ENCODE peak calls at places on chromosome 15, in ten cellular contexts. A is endothelial cell, E is HT1080, S is ovary, Z is lower leg skin, M is DMS153, L is astrocyte of the spinal cord, W is NCI-H2171, J is neuronal stem cell, U is mesothelial cell of epicardium. V is an unnamed sample.

GRCh38 chr15:77013786-77014136 is 18.8 kb downstream of the PSTPIP1 start:
- DNase-seq in M (no peak), L (no peak), W (no peak), E (no peak), S (no peak), Z (no peak), J (no peak), A (no peak), U (no peak), V (no peak)

GRCh38 chr15:72488558-72488957 is 14.4 kb downstream of the ARIH1 start:
- DNase-seq in U (no peak), W (no peak), M (no peak), S (no peak), J (no peak), L (no peak), A (no peak), Z (no peak), E (no peak), V (no peak)

GRCh38 chr15:25054329-25054728 is 99.5 kb downstream of the SNRPN start:
- DNase-seq in U (no peak), A (no peak), S (no peak), J (no peak), E (no peak), M (no peak), L (no peak), Z (peak), W (no peak), V (no peak)

GRCh38 chr15:48058371-48058770 is 62.4 kb upstream of the SLC24A5 start:
- DNase-seq in A (no peak), J (no peak), W (no peak), L (no peak), U (no peak), Z (no peak), M (no peak), E (no peak), S (no peak), V (no peak)

GRCh38 chr15:99315636-99316035 is 64.4 kb downstream of the LRRC28 start:
- DNase-seq in W (no peak), A (no peak), M (no peak), Z (no peak), L (no peak), S (no peak), U (no peak), J (no peak), E (peak), V (no peak)

GRCh38 chr15:73357999-73358665 is 10.6 kb downstream of the HCN4 start:
- DNase-seq in A (no peak), Z (no peak), L (no peak), E (no peak), W (no peak), M (no peak), J (no peak), S (no peak), U (no peak), V (no peak)

GRCh38 chr15:25832158-25832557 is 31.0 kb downstream of the ATP10A start:
- DNase-seq in S (no peak), W (no peak), E (no peak), J (no peak), A (no peak), L (peak), M (no peak), U (no peak), Z (no peak), V (no peak)

GRCh38 chr15:99696096-99696495 is 37.1 kb downstream of the LYSMD4 start:
- DNase-seq in A (no peak), S (no peak), Z (no peak), W (no peak), M (no peak), U (no peak), J (no peak), L (no peak), E (no peak), V (no peak)

GRCh38 chr15:96948981-96949380 is 618.5 kb downstream of the NR2F2 start:
- DNase-seq in S (no peak), U (no peak), L (no peak), M (no peak), Z (no peak), A (no peak), E (no peak), W (no peak), J (no peak), V (no peak)

GRCh38 chr15:69751147-69751546 is 298.5 kb downstream of the RPLP1 start:
- DNase-seq in L (no peak), M (no peak), E (no peak), S (no peak), W (no peak), U (no peak), J (no peak), A (no peak), Z (no peak), V (no peak)

GRCh38 chr15:99371180-99372103 is 120.2 kb downstream of the LRRC28 start:
- DNase-seq in E (no peak), J (no peak), L (no peak), S (no peak), M (no peak), W (no peak), A (no peak), Z (no peak), U (no peak), V (no peak)

GRCh38 chr15:67090297-67091072 is 25.1 kb downstream of the SMAD3 start:
- DNase-seq in E (no peak), L (no peak), M (no peak), U (no peak), A (no peak), J (no peak), S (no peak), Z (no peak), W (peak), V (no peak)

GRCh38 chr15:92690370-92690769 is 34.8 kb upstream of the FAM174B start:
- DNase-seq in U (no peak), S (no peak), W (no peak), E (no peak), M (no peak), A (no peak), J (no peak), Z (no peak), L (no peak), V (no peak)

GRCh38 chr15:44199393-44199792 is 4.3 kb upstream of the FRMD5 start:
- DNase-seq in S (no peak), Z (no peak), A (no peak), J (no peak), E (peak), L (no peak), U (no peak), M (no peak), W (no peak), V (no peak)

GRCh38 chr15:99674279-99674678 is 59.0 kb downstream of the LYSMD4 start:
- DNase-seq in S (no peak), E (no peak), U (no peak), M (no peak), J (no peak), Z (no peak), W (no peak), A (no peak), L (no peak), V (no peak)

GRCh38 chr15:70023769-70024491 is 73.8 kb downstream of the TLE3 start:
- DNase-seq in U (no peak), W (no peak), E (no peak), Z (peak), L (peak), M (no peak), A (no peak), S (no peak), J (no peak), V (no peak)

GRCh38 chr15:58095415-58095814 is 29.9 kb upstream of the ALDH1A2 start:
- DNase-seq in W (no peak), A (no peak), E (no peak), S (no peak), Z (no peak), M (no peak), J (no peak), L (no peak), U (no peak), V (no peak)

GRCh38 chr15:62904041-62904440 is 138.5 kb upstream of the TPM1 start:
- DNase-seq in W (no peak), U (no peak), A (no peak), M (no peak), L (no peak), E (no peak), S (no peak), Z (no peak), J (no peak), V (no peak)

GRCh38 chr15:70142322-70143191 is 44.8 kb upstream of the TLE3 start:
- DNase-seq in U (peak), W (no peak), L (peak), A (no peak), Z (no peak), M (no peak), J (no peak), E (peak), S (peak), V (no peak)

GRCh38 chr15:54803987-54804386 is 392.8 kb downstream of the RSL24D1 start:
- DNase-seq in L (no peak), J (no peak), E (peak), W (no peak), A (no peak), S (no peak), U (no peak), Z (no peak), M (no peak), V (no peak)

GRCh38 chr15:96324192-96324895 is 6.2 kb upstream of the NR2F2 start:
- DNase-seq in U (no peak), M (no peak), W (no peak), S (peak), J (no peak), Z (no peak), L (peak), A (no peak), E (no peak), V (no peak)

GRCh38 chr15:98888839-98889479 is 118.6 kb downstream of the PGPEP1L start:
- DNase-seq in W (no peak), A (no peak), U (no peak), J (no peak), E (peak), L (peak), M (no peak), S (no peak), Z (no peak), V (no peak)

GRCh38 chr15:101407439-101407838 is 82.1 kb downstream of the PCSK6 start:
- DNase-seq in L (no peak), W (no peak), U (peak), Z (no peak), S (no peak), J (no peak), M (no peak), A (no peak), E (no peak), V (no peak)

GRCh38 chr15:65391732-65392131 is 13.9 kb upstream of the IGDCC3 start:
- DNase-seq in L (no peak), U (no peak), A (no peak), S (no peak), Z (no peak), M (no peak), W (no peak), J (no peak), E (no peak), V (no peak)

GRCh38 chr15:66251790-66252355 is 1.7 kb downstream of the MEGF11 start:
- DNase-seq in L (no peak), U (peak), J (peak), E (no peak), Z (no peak), A (peak), M (no peak), S (no peak), W (no peak), V (no peak)

GRCh38 chr15:71055461-71055860 is 59.8 kb upstream of the THSD4 start:
- DNase-seq in U (no peak), E (peak), M (no peak), S (no peak), L (peak), W (no peak), J (no peak), A (no peak), Z (no peak), V (no peak)